ENCODE peak calls at places on chromosomes 13 and 19, in four cellular contexts. W is A673, J is right atrium auricular region, G is heart left ventricle. E is an unnamed sample. For H3K9me3 and H3K4me1, the result is how much of the 10 kb centered on the place peaks cover.

GRCh38 chr13:21466527-21466926 is 7.4 kb upstream of the ZDHHC20 start:
- DNase-seq in G (no peak), J (no peak), W (no peak), E (peak)

GRCh38 chr19:3115916-3116602 is 19.8 kb upstream of the GNA15 start:
- DNase-seq in W (no peak), J (no peak), G (no peak), E (no peak)

GRCh38 chr19:15025237-15025636 is 24.0 kb upstream of the CASP14 start:
- DNase-seq in J (no peak), W (peak), G (no peak), E (no peak)

GRCh38 chr13:91659583-91660415 is 261.4 kb downstream of the GPC5 start:
- DNase-seq in J (no peak), G (no peak), W (no peak), E (no peak)

GRCh38 chr19:11868188-11868587 is 19.4 kb upstream of the ZNF69 start:
- DNase-seq in G (no peak), W (no peak), J (no peak), E (no peak)

GRCh38 chr13:50679321-50679720 is 164.2 kb downstream of the DLEU7 start:
- DNase-seq in J (no peak), G (no peak), W (no peak), E (no peak)

GRCh38 chr19:57088125-57088524 is 31.7 kb upstream of the USP29 start:
- DNase-seq in G (no peak), J (no peak), W (no peak), E (peak)

GRCh38 chr19:47745010-47745901 is at the start of gene NOP53:
- DNase-seq in G (peak), J (peak), W (peak), E (peak)

GRCh38 chr19:12821761-12822160 is 12.6 kb downstream of the RTBDN start:
- DNase-seq in J (no peak), W (no peak), G (no peak), E (no peak)

GRCh38 chr19:38733493-38734175 is 10.6 kb downstream of the CAPN12 start:
- DNase-seq in W (no peak), G (no peak), J (no peak), E (no peak)

GRCh38 chr13:80873589-80873988 is 532.7 kb upstream of the SPRY2 start:
- DNase-seq in G (no peak), J (no peak), W (no peak), E (peak)

GRCh38 chr19:46466536-46467199 is 4.7 kb downstream of the PNMA8A start:
- DNase-seq in W (no peak), G (no peak), J (no peak), E (no peak)

GRCh38 chr13:94968040-94968756 is 255.9 kb upstream of the SOX21 start:
- DNase-seq in J (no peak), G (no peak), W (peak), E (peak)

GRCh38 chr19:45952691-45953505 is 20.8 kb downstream of the NOVA2 start:
- DNase-seq in W (peak), G (peak), J (no peak), E (peak)

GRCh38 chr19:6048808-6049405 is 61.4 kb downstream of the RFX2 start:
- DNase-seq in W (peak), G (peak), J (peak), E (peak)

GRCh38 chr13:22801402-22802003 is 379.3 kb upstream of the SGCG start:
- DNase-seq in J (no peak), W (peak), G (no peak), E (no peak)

GRCh38 chr13:44437356-44438233 is 64.0 kb downstream of the SERP2 start:
- DNase-seq in W (peak), J (no peak), G (no peak), E (no peak)

GRCh38 chr19:57437931-57438330 is 2.8 kb downstream of the ZNF749 start:
- DNase-seq in G (no peak), W (no peak), J (no peak), E (no peak)

GRCh38 chr13:109393045-109393444 is 393.3 kb downstream of the IRS2 start:
- DNase-seq in W (no peak), G (no peak), J (peak), E (no peak)

GRCh38 chr13:75251188-75251587 is 230.8 kb downstream of the TBC1D4 start:
- DNase-seq in G (no peak), J (no peak), W (no peak), E (no peak)

GRCh38 chr13:27334774-27335490 is 64.3 kb downstream of the RASL11A start:
- DNase-seq in J (no peak), G (no peak), W (no peak), E (peak)

GRCh38 chr19:47111081-47111589 is 2.4 kb downstream of the ZC3H4 start:
- DNase-seq in J (no peak), G (no peak), W (peak), E (no peak)

GRCh38 chr13:51333421-51333820 is 6.1 kb upstream of the SERPINE3 start:
- DNase-seq in W (no peak), J (no peak), G (no peak), E (no peak)

GRCh38 chr13:113726961-113727411 is 32.0 kb upstream of the TMEM255B start:
- DNase-seq in G (no peak), W (no peak), J (no peak), E (no peak)

GRCh38 chr19:28876604-28877123 is 336.3 kb downstream of the UQCRFS1 start:
- DNase-seq in J (no peak), G (no peak), W (no peak), E (no peak)

GRCh38 chr19:41563847-41564514 is 12.0 kb upstream of the CEACAM21 start:
- DNase-seq in W (no peak), G (no peak), J (no peak), E (no peak)

DNA sequence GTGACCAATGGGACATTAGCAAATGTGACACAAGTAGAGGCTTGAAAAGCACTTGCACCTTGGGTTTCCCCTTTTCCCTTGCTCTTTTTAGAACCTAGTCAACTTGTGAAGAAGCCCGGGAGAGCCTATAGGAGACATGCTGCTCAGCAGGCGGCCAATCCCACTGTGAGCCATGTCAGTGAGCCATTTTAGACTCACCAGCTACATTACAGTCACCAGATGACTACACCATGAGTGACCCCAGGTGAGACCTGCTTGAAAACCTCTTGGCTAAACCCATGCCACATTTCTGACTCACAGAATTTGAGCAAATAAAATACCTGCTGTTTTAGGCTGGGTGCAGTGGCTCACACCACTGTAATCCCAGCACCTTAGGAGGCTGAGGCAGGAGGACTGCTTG is 317.5 kb downstream of the KLF12 start:
- DNase-seq in W (no peak), G (no peak), J (no peak), E (no peak)
- H3K9me3 ChIP-seq in W (under half), G (under half), J (under half), E (under half)

GRCh38 chr13:98246538-98247172 is 69.6 kb upstream of the RNF113B start:
- DNase-seq in W (peak), G (no peak), J (no peak), E (peak)
- H3K27ac ChIP-seq in W (no peak), G (no peak), J (no peak), E (peak)

GRCh38 chr13:97319088-97319487 is 97.0 kb downstream of the MBNL2 start:
- DNase-seq in W (no peak), G (no peak), J (peak), E (peak)

GRCh38 chr13:97324115-97324514 is 102.0 kb downstream of the MBNL2 start:
- DNase-seq in G (no peak), W (no peak), J (no peak), E (no peak)

GRCh38 chr13:97321101-97321500 is 99.0 kb downstream of the MBNL2 start:
- DNase-seq in G (no peak), J (no peak), W (peak), E (no peak)

GRCh38 chr13:97322740-97323342 is 100.7 kb downstream of the MBNL2 start:
- DNase-seq in G (no peak), W (no peak), J (no peak), E (no peak)

DNA sequence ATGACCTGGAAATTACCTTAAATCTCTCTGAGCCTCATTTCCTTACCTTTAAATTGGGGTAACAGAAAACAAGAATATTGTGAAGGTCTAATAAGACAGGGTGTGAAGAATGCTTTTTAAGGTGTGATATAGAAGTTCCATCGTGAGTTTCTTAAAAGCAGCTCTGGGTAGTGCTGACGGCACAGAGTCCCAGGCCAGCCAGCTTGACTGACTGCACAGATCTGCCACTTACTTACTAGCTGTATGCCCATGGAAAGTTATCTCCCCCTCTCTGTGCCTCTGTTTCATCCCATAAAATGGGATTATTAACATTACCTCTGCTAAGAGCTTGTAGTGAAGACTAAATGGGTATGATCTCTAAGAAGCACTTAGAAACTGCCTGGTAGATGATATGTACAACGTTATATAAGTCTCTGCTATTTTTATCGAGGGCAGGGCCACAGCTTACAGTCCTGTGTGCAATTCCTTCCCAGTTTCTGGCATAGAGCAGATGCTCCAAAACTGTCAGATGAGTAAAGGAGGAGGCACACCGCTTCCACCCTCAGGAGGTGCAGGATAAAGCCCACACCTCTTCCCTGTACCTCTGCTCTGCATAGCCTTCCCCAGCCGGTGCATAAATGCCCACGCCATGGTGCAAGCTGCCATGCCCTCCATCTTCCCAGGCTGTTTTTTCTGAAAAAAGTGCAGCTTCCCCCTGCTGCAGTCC is 99.6 kb downstream of the MBNL2 start:
- DNase-seq in J (no peak), G (no peak), W (no peak), E (no peak)
- H3K4me1 ChIP-seq in J (under half), G (half or more), W (under half), E (under half)

GRCh38 chr19:52227196-52227940 is 37.5 kb downstream of the PPP2R1A start:
- DNase-seq in G (no peak), J (no peak), W (no peak), E (no peak)

GRCh38 chr19:52231154-52231565 is 38.2 kb upstream of the ZNF766 start:
- DNase-seq in J (no peak), G (no peak), W (no peak), E (no peak)

GRCh38 chr19:52227980-52228379 is 38.1 kb downstream of the PPP2R1A start:
- DNase-seq in W (no peak), J (no peak), G (no peak), E (no peak)

GRCh38 chr19:52229524-52229923 is 39.7 kb downstream of the PPP2R1A start:
- DNase-seq in W (no peak), J (no peak), G (peak), E (no peak)

GRCh38 chr19:52230685-52231084 is 38.7 kb upstream of the ZNF766 start:
- DNase-seq in J (no peak), G (no peak), W (no peak), E (no peak)
- H3K9me3 ChIP-seq in J (under half), G (under half), W (under half), E (under half)

GRCh38 chr19:35106291-35106583 is 9.4 kb upstream of the FXYD3 start:
- DNase-seq in W (no peak), J (no peak), G (no peak), E (no peak)

GRCh38 chr19:35105411-35106290 is 10.0 kb upstream of the FXYD3 start:
- DNase-seq in J (no peak), W (no peak), G (no peak), E (no peak)

GRCh38 chr19:35108730-35109129 is 6.9 kb upstream of the FXYD3 start:
- DNase-seq in W (no peak), J (no peak), G (no peak), E (no peak)

GRCh38 chr19:35106898-35107540 is 8.6 kb upstream of the FXYD3 start:
- DNase-seq in W (no peak), G (no peak), J (no peak), E (no peak)

GRCh38 chr19:35107541-35107939 is 8.1 kb upstream of the FXYD3 start:
- DNase-seq in G (no peak), W (no peak), J (peak), E (peak)
- H3K27ac ChIP-seq in G (no peak), W (no peak), J (no peak), E (no peak)

DNA sequence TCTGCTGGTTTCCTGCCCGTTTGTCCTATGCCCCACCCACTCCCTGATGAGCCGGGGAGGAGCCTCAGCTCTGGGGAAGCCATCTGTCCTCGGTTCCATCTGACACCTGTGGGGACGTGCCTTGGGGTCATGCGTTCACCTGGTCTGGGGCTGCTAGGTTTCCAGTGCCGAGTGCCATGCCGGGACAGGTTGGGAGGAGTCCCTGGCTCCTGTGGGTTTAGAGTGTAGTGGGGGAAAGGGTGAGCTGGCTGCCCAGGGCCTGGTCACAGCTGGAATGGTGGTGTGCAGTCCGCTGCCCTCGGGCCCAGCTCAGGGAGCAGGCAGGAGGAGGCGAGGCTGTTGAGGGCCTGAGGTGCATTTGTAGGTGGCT is 2.5 kb downstream of the KDM4B start:
- DNase-seq in W (peak), G (no peak), J (no peak), E (no peak)
- H3K4me1 ChIP-seq in W (under half), G (half or more), J (under half), E (under half)

GRCh38 chr19:37361994-37362393 is 8.9 kb upstream of the ZNF527 start:
- DNase-seq in W (no peak), J (no peak), G (no peak), E (peak)

GRCh38 chr19:37362733-37363132 is 8.2 kb upstream of the ZNF527 start:
- DNase-seq in W (peak), J (no peak), G (no peak), E (no peak)
- H3K9me3 ChIP-seq in W (under half), J (under half), G (under half), E (under half)

GRCh38 chr19:17943284-17944221 is 10.7 kb downstream of the CCDC124 start:
- DNase-seq in W (peak), J (no peak), G (no peak), E (no peak)
- H3K27ac ChIP-seq in W (peak), J (no peak), G (no peak), E (no peak)

DNA sequence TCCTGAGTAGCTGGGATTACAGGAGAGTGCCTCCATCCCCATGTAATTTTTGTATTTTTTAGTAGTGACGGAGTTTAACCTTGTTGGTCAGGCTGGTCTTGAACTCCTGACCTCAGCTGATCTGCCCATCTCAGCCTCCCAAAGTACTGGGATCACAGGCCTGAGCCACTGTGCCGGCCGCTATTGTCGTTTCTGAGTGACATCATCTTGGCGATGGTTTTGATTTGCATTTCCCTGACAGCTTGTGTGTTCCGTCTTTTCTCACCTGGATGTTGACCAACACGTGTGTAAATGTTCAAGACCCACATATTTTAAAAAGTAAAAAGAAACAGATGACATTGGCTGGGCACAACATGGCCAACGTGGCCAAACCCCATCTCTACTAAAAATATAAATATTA is 12.8 kb upstream of the MKNK2 start:
- DNase-seq in G (no peak), J (no peak), W (no peak), E (no peak)
- H3K4me1 ChIP-seq in G (under half), J (under half), W (under half), E (under half)

GRCh38 chr19:30590596-30591229 is 218.5 kb downstream of the ZNF536 start:
- DNase-seq in G (peak), J (no peak), W (no peak), E (no peak)

GRCh38 chr19:30584121-30584520 is 211.9 kb downstream of the ZNF536 start:
- DNase-seq in J (no peak), G (no peak), W (no peak), E (peak)

GRCh38 chr19:30593358-30593757 is 221.2 kb downstream of the ZNF536 start:
- DNase-seq in J (peak), G (no peak), W (no peak), E (no peak)

GRCh38 chr19:30587869-30588268 is 215.7 kb downstream of the ZNF536 start:
- DNase-seq in G (no peak), J (no peak), W (no peak), E (no peak)
- H3K9me3 ChIP-seq in G (under half), J (under half), W (under half), E (under half)

E was measured in SJCRH30.